ENCODE peak calls at places on chromosomes 13 and 19, in seven cellular contexts. H is HCT116, U is HepG2, E is H1, G is K562, F is SK-N-SH, I is GM12878. D is an unnamed sample.
A peak's percentile ranks its signal among the peaks of the same experiment; 100 is the strongest.

GRCh38 chr13:110644892-110645521 is 29.7 kb downstream of the NAXD start:
- DNase-seq in G (no peak), E (peak; percentile 82), U (no peak), H (no peak), I (no peak), F (peak; percentile 46), D (no peak)

GRCh38 chr19:4582980-4583842 is 23.7 kb upstream of the SEMA6B start:
- DNase-seq in F (peak; percentile 50), E (peak; percentile 53), U (peak; percentile 78), G (no peak), I (no peak), H (no peak), D (no peak)

GRCh38 chr19:13172335-13173128 is 22.3 kb downstream of the IER2 start:
- DNase-seq in G (peak; percentile 78), H (no peak), F (peak; percentile 74), I (no peak), E (no peak), U (no peak), D (no peak)

GRCh38 chr13:37313383-37313782 is 207.9 kb upstream of the CSNK1A1L start:
- DNase-seq in I (no peak), E (no peak), H (no peak), G (no peak), U (no peak), F (no peak), D (no peak)

GRCh38 chr13:103431880-103432279 is 365.7 kb upstream of the SLC10A2 start:
- DNase-seq in H (no peak), U (no peak), G (no peak), F (peak; percentile 57), E (no peak), I (no peak), D (no peak)

GRCh38 chr19:54137913-54138776 is 583 bp downstream of the CNOT3 start:
- DNase-seq in U (no peak), G (peak; percentile 26), H (no peak), F (peak; percentile 75), I (no peak), E (peak; percentile 67), D (no peak)

GRCh38 chr13:100836696-100837095 is 162.1 kb upstream of the TMTC4 start:
- DNase-seq in U (no peak), E (no peak), H (no peak), I (no peak), F (no peak), G (no peak), D (no peak)

GRCh38 chr13:77980592-77980991 is 62.0 kb upstream of the EDNRB start:
- DNase-seq in E (no peak), G (no peak), U (no peak), F (no peak), H (no peak), I (no peak), D (no peak)

GRCh38 chr13:66077286-66077685 is 1152.8 kb downstream of the PCDH9 start:
- DNase-seq in G (peak; percentile 12), E (no peak), F (no peak), H (no peak), I (no peak), U (no peak), D (no peak)

DNA sequence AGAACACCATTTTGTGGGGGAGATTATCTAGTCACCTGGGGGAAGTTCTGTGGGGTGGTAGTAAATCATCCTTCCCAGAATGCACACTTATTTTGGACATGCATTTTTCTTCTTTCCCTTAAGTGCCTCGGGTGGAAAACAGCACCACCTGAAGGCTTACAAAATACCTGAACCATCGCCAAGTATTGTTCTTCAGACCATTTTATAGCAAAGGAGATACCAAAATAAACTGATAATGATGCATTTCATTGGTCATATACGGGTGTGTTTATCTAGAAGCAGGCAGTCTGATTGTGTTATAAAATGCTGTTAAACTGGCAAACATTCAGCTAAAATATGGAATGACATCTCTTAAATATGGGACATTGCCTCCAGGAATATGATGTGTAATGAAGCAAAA is 1034.7 kb downstream of the SLITRK1 start:
- DNase-seq in E (no peak), I (no peak), G (no peak), H (no peak), U (no peak), F (no peak), D (no peak)
- TF ChIP-seq CTCF in E (peak; percentile 28), I (no peak), G (no peak), H (peak; percentile 23), U (no peak), F (no peak), D (no peak)

GRCh38 chr19:38262585-38263268 is 1.6 kb upstream of the SPINT2 start:
- DNase-seq in G (no peak), E (no peak), I (no peak), F (no peak), U (no peak), H (no peak), D (no peak)
- TF ChIP-seq SIN3A in G (no peak), E (no peak), I (no peak), F (no peak), U (no peak), H (no peak), D (no peak)

DNA sequence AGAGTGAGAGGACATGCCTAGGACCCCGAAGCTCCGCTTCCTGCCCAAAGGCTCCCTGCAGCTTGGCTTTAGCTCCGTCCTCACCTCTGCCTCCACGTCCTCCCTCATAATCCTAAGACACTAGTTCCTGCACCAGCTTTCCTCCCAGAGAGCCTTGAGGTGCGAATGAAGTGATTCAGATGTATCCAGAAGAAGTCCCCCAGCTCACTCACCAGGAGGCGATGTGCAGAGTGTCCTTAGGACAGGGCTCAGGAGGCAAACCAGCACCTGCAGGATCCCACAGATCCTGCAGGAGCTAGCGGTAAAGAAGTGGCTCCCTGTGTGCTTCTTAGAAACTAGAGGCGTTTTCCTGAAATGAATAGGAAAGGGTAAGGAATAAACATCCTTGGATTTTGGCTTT is 109.7 kb downstream of the HSPH1 start:
- DNase-seq in F (no peak), U (no peak), I (no peak), E (no peak), H (peak; percentile 28), G (no peak), D (no peak)
- H3K4me3 ChIP-seq in F (no peak overlapping the region), U (no peak overlapping the region), I (no peak overlapping the region), E (no peak overlapping the region), H (no peak overlapping the region), G (no peak overlapping the region), D (no peak overlapping the region)

GRCh38 chr19:35545855-35546381 is 492 bp downstream of the TMEM147 start:
- DNase-seq in F (peak; percentile 79), U (no peak), G (peak; percentile 71), E (no peak), H (no peak), I (peak; percentile 60), D (no peak)

GRCh38 chr19:35546532-35546931 is 1.1 kb downstream of the TMEM147 start:
- DNase-seq in H (no peak), F (no peak), G (no peak), I (no peak), E (no peak), U (no peak), D (no peak)

GRCh38 chr19:35544110-35544802 is 1.2 kb upstream of the TMEM147 start:
- DNase-seq in H (no peak), I (no peak), U (no peak), E (no peak), G (peak; percentile 23), F (no peak), D (no peak)

GRCh38 chr19:35543280-35544109 is 1.9 kb upstream of the TMEM147 start:
- DNase-seq in I (no peak), U (no peak), F (no peak), E (no peak), G (no peak), H (no peak), D (no peak)

GRCh38 chr19:35545001-35545854 is at the start of gene TMEM147:
- DNase-seq in G (peak; percentile 94), F (peak; percentile 100), E (peak; percentile 95), I (no peak), H (peak; percentile 70), U (peak; percentile 72), D (peak; percentile 33)
- TF ChIP-seq CTCF in G (no peak), F (no peak), E (no peak), I (no peak), H (no peak), U (no peak), D (no peak)

GRCh38 chr13:30364133-30364532 is 56.8 kb upstream of the KATNAL1 start:
- DNase-seq in E (no peak), I (no peak), F (peak; percentile 33), G (peak; percentile 47), H (no peak), U (no peak), D (no peak)
- TF ChIP-seq SIN3A in E (no peak), I (no peak), F (no peak), G (no peak), H (no peak), U (no peak), D (no peak)

GRCh38 chr13:73390100-73390499 is 331.3 kb downstream of the KLF5 start:
- DNase-seq in I (no peak), F (no peak), G (no peak), E (no peak), U (no peak), H (no peak), D (no peak)

GRCh38 chr13:73385848-73386247 is 327.0 kb downstream of the KLF5 start:
- DNase-seq in F (no peak), I (no peak), E (no peak), U (no peak), G (no peak), H (no peak), D (no peak)

GRCh38 chr13:73388586-73388985 is 329.8 kb downstream of the KLF5 start:
- DNase-seq in U (no peak), F (no peak), I (no peak), E (no peak), G (no peak), H (no peak), D (no peak)

DNA sequence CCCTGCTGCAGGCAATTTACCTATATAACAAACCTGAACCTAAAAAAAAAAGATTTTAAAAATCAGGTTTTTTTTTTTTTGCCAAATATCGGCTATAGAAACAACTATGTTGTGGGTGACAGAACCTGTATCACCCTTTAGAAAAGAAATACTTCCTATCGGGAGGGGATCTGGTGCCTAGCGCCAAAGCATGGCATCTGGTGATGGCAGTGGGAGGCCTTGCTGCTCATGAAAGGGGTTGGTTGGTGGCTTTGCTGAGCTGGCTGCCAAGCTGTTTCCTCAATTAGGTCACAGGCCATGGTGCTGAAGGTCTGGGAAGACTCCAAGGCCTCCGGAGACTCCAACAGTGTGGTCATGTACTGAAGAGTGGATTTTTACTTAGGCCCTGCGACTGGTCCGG is 328.5 kb downstream of the KLF5 start:
- DNase-seq in U (no peak), I (no peak), G (no peak), F (no peak), E (no peak), H (no peak), D (no peak)
- H3K4me3 ChIP-seq in U (no peak overlapping the region), I (no peak overlapping the region), G (no peak overlapping the region), F (no peak overlapping the region), E (no peak overlapping the region), H (no peak overlapping the region), D (no peak overlapping the region)

D was measured in Panc1.